ENCODE peak calls at places on chromosomes 7 and 10, in seven cellular contexts. One of them, this sample, is unnamed.

GRCh38 chr10:86017841-86018734 is 348.5 kb downstream of the GRID1 start:
- DNase-seq in mesenteric fat pad: no peak
- DNase-seq in stimulated activated CD8-positive, alpha-beta memory T cell treated with anti-CD3 and anti-CD28 coated beads, Interleukin-2, amount 100 ng/mL, for 1 hour: no peak
- DNase-seq in Calu3: no peak
- DNase-seq in ACHN: no peak
- DNase-seq in dermis blood vessel endothelial cell: no peak
- DNase-seq in suprapubic skin: no peak
- DNase-seq in this sample: peak; percentile 87

GRCh38 chr7:22680482-22680901 is 46.5 kb upstream of the IL6 start:
- DNase-seq in ACHN: no peak
- DNase-seq in stimulated activated CD8-positive, alpha-beta memory T cell treated with anti-CD3 and anti-CD28 coated beads, Interleukin-2, amount 100 ng/mL, for 1 hour: no peak
- DNase-seq in dermis blood vessel endothelial cell: no peak
- DNase-seq in Calu3: no peak
- DNase-seq in mesenteric fat pad: no peak
- DNase-seq in suprapubic skin: no peak
- DNase-seq in this sample: no peak

GRCh38 chr7:7564323-7564780 is 2.3 kb upstream of the MIOS start:
- DNase-seq in stimulated activated CD8-positive, alpha-beta memory T cell treated with anti-CD3 and anti-CD28 coated beads, Interleukin-2, amount 100 ng/mL, for 1 hour: no peak
- DNase-seq in mesenteric fat pad: no peak
- DNase-seq in ACHN: peak; percentile 83
- DNase-seq in suprapubic skin: no peak
- DNase-seq in Calu3: peak; percentile 35
- DNase-seq in dermis blood vessel endothelial cell: no peak
- DNase-seq in this sample: no peak

GRCh38 chr7:37408241-37408884 is 40.3 kb downstream of the ELMO1 start:
- DNase-seq in stimulated activated CD8-positive, alpha-beta memory T cell treated with anti-CD3 and anti-CD28 coated beads, Interleukin-2, amount 100 ng/mL, for 1 hour: no peak
- DNase-seq in dermis blood vessel endothelial cell: peak; percentile 13
- DNase-seq in ACHN: no peak
- DNase-seq in Calu3: no peak
- DNase-seq in suprapubic skin: no peak
- DNase-seq in mesenteric fat pad: no peak
- DNase-seq in this sample: no peak

GRCh38 chr10:110389250-110389649 is 84.5 kb upstream of the SMNDC1 start:
- DNase-seq in stimulated activated CD8-positive, alpha-beta memory T cell treated with anti-CD3 and anti-CD28 coated beads, Interleukin-2, amount 100 ng/mL, for 1 hour: no peak
- DNase-seq in mesenteric fat pad: no peak
- DNase-seq in ACHN: no peak
- DNase-seq in Calu3: no peak
- DNase-seq in dermis blood vessel endothelial cell: no peak
- DNase-seq in suprapubic skin: no peak
- DNase-seq in this sample: no peak

GRCh38 chr10:133219782-133220181 is 10.2 kb upstream of the UTF1 start:
- DNase-seq in dermis blood vessel endothelial cell: no peak
- DNase-seq in Calu3: no peak
- DNase-seq in stimulated activated CD8-positive, alpha-beta memory T cell treated with anti-CD3 and anti-CD28 coated beads, Interleukin-2, amount 100 ng/mL, for 1 hour: no peak
- DNase-seq in ACHN: no peak
- DNase-seq in suprapubic skin: no peak
- DNase-seq in mesenteric fat pad: no peak
- DNase-seq in this sample: no peak

GRCh38 chr10:62224606-62225005 is 44.0 kb downstream of the RTKN2 start:
- DNase-seq in ACHN: peak; percentile 63
- DNase-seq in dermis blood vessel endothelial cell: no peak
- DNase-seq in mesenteric fat pad: no peak
- DNase-seq in Calu3: no peak
- DNase-seq in stimulated activated CD8-positive, alpha-beta memory T cell treated with anti-CD3 and anti-CD28 coated beads, Interleukin-2, amount 100 ng/mL, for 1 hour: no peak
- DNase-seq in suprapubic skin: no peak
- DNase-seq in this sample: no peak

GRCh38 chr10:37552881-37553280 is 304.5 kb downstream of the ZNF248 start:
- DNase-seq in mesenteric fat pad: no peak
- DNase-seq in stimulated activated CD8-positive, alpha-beta memory T cell treated with anti-CD3 and anti-CD28 coated beads, Interleukin-2, amount 100 ng/mL, for 1 hour: no peak
- DNase-seq in ACHN: no peak
- DNase-seq in Calu3: no peak
- DNase-seq in dermis blood vessel endothelial cell: no peak
- DNase-seq in suprapubic skin: no peak
- DNase-seq in this sample: no peak

GRCh38 chr10:74557098-74557497 is 269.3 kb upstream of the KAT6B start:
- DNase-seq in suprapubic skin: no peak
- DNase-seq in dermis blood vessel endothelial cell: no peak
- DNase-seq in ACHN: no peak
- DNase-seq in mesenteric fat pad: no peak
- DNase-seq in stimulated activated CD8-positive, alpha-beta memory T cell treated with anti-CD3 and anti-CD28 coated beads, Interleukin-2, amount 100 ng/mL, for 1 hour: no peak
- DNase-seq in Calu3: no peak
- DNase-seq in this sample: no peak

GRCh38 chr10:79224263-79224949 is 122.9 kb upstream of the PPIF start:
- DNase-seq in suprapubic skin: no peak
- DNase-seq in stimulated activated CD8-positive, alpha-beta memory T cell treated with anti-CD3 and anti-CD28 coated beads, Interleukin-2, amount 100 ng/mL, for 1 hour: no peak
- DNase-seq in ACHN: no peak
- DNase-seq in mesenteric fat pad: no peak
- DNase-seq in dermis blood vessel endothelial cell: no peak
- DNase-seq in Calu3: no peak
- DNase-seq in this sample: no peak

GRCh38 chr7:157482011-157482410 is 145.2 kb downstream of the DNAJB6 start:
- DNase-seq in suprapubic skin: no peak
- DNase-seq in stimulated activated CD8-positive, alpha-beta memory T cell treated with anti-CD3 and anti-CD28 coated beads, Interleukin-2, amount 100 ng/mL, for 1 hour: no peak
- DNase-seq in Calu3: no peak
- DNase-seq in ACHN: no peak
- DNase-seq in mesenteric fat pad: no peak
- DNase-seq in dermis blood vessel endothelial cell: no peak
- DNase-seq in this sample: no peak

This sample was measured in head of caudate nucleus.